ENCODE peak calls at places on chromosomes 6 and 20, in six cellular contexts. One of them, this sample, is unnamed. For H3K27me3, the result is how much of the 10 kb centered on the place peaks cover.

GRCh38 chr20:45337367-45338120 is 10.7 kb downstream of the SDC4 start:
- DNase-seq in Caco-2: no peak
- DNase-seq in IMR-90: peak
- DNase-seq in H7: no peak
- DNase-seq in GM23338: no peak
- DNase-seq in endodermal cell: peak
- DNase-seq in this sample: no peak

GRCh38 chr20:12410783-12411182 is 493.1 kb downstream of the BTBD3 start:
- DNase-seq in IMR-90: no peak
- DNase-seq in GM23338: no peak
- DNase-seq in endodermal cell: no peak
- DNase-seq in H7: no peak
- DNase-seq in Caco-2: no peak
- DNase-seq in this sample: no peak

GRCh38 chr6:143068001-143068400 is 7.3 kb downstream of the AIG1 start:
- DNase-seq in IMR-90: no peak
- DNase-seq in GM23338: no peak
- DNase-seq in H7: no peak
- DNase-seq in endodermal cell: no peak
- DNase-seq in Caco-2: no peak
- DNase-seq in this sample: no peak

GRCh38 chr20:32443386-32443974 is 85.3 kb downstream of the ASXL1 start:
- DNase-seq in H7: peak
- DNase-seq in GM23338: no peak
- DNase-seq in endodermal cell: peak
- DNase-seq in IMR-90: no peak
- DNase-seq in Caco-2: peak
- DNase-seq in this sample: no peak

GRCh38 chr6:148704539-148704938 is 42.3 kb upstream of the UST start:
- DNase-seq in H7: no peak
- DNase-seq in GM23338: no peak
- DNase-seq in IMR-90: no peak
- DNase-seq in Caco-2: no peak
- DNase-seq in endodermal cell: no peak
- DNase-seq in this sample: no peak

GRCh38 chr20:3710703-3711417 is 1.5 kb downstream of the SIGLEC1 start:
- DNase-seq in Caco-2: peak
- DNase-seq in GM23338: peak
- DNase-seq in IMR-90: peak
- DNase-seq in H7: peak
- DNase-seq in endodermal cell: peak
- DNase-seq in this sample: peak

GRCh38 chr6:146269482-146269881 is 240.6 kb downstream of the GRM1 start:
- DNase-seq in Caco-2: no peak
- DNase-seq in GM23338: peak
- DNase-seq in endodermal cell: no peak
- DNase-seq in IMR-90: no peak
- DNase-seq in H7: no peak
- DNase-seq in this sample: no peak

GRCh38 chr6:136873733-136874132 is 48.4 kb upstream of the SLC35D3 start:
- DNase-seq in GM23338: no peak
- DNase-seq in IMR-90: no peak
- DNase-seq in endodermal cell: no peak
- DNase-seq in Caco-2: no peak
- DNase-seq in H7: no peak
- DNase-seq in this sample: no peak

GRCh38 chr6:42431877-42432276 is 19.8 kb downstream of the TRERF1 start:
- DNase-seq in GM23338: no peak
- DNase-seq in H7: no peak
- DNase-seq in Caco-2: no peak
- DNase-seq in endodermal cell: no peak
- DNase-seq in IMR-90: no peak
- DNase-seq in this sample: no peak

GRCh38 chr6:113954653-113955052 is 16.3 kb downstream of the HDAC2 start:
- DNase-seq in Caco-2: no peak
- DNase-seq in IMR-90: peak
- DNase-seq in H7: no peak
- DNase-seq in GM23338: no peak
- DNase-seq in endodermal cell: no peak
- DNase-seq in this sample: no peak

GRCh38 chr6:150001295-150001990 is 23.9 kb downstream of the RAET1L start:
- DNase-seq in Caco-2: no peak
- DNase-seq in endodermal cell: no peak
- DNase-seq in IMR-90: no peak
- DNase-seq in GM23338: no peak
- DNase-seq in H7: no peak
- DNase-seq in this sample: no peak

GRCh38 chr6:166862287-166862977 is 93.9 kb downstream of the RNASET2 start:
- DNase-seq in IMR-90: no peak
- DNase-seq in GM23338: peak
- DNase-seq in H7: peak
- DNase-seq in Caco-2: peak
- DNase-seq in endodermal cell: peak
- DNase-seq in this sample: peak

GRCh38 chr6:14440891-14441358 is 323.4 kb downstream of the CD83 start:
- DNase-seq in IMR-90: no peak
- DNase-seq in Caco-2: no peak
- DNase-seq in H7: no peak
- DNase-seq in endodermal cell: no peak
- DNase-seq in GM23338: no peak
- DNase-seq in this sample: no peak

GRCh38 chr20:1851396-1851795 is 43.8 kb upstream of the SIRPA start:
- DNase-seq in IMR-90: no peak
- DNase-seq in Caco-2: no peak
- DNase-seq in endodermal cell: no peak
- DNase-seq in GM23338: no peak
- DNase-seq in H7: no peak
- DNase-seq in this sample: no peak

GRCh38 chr6:25918083-25918683 is 12.3 kb downstream of the SLC17A2 start:
- DNase-seq in H7: no peak
- DNase-seq in IMR-90: no peak
- DNase-seq in Caco-2: no peak
- DNase-seq in GM23338: no peak
- DNase-seq in endodermal cell: no peak
- DNase-seq in this sample: no peak

GRCh38 chr6:50791900-50792508 is 26.7 kb upstream of the TFAP2B start:
- DNase-seq in GM23338: peak
- DNase-seq in Caco-2: peak
- DNase-seq in H7: peak
- DNase-seq in IMR-90: peak
- DNase-seq in endodermal cell: peak
- DNase-seq in this sample: peak

GRCh38 chr6:22737331-22737730 is 168.0 kb downstream of the HDGFL1 start:
- DNase-seq in GM23338: peak
- DNase-seq in H7: peak
- DNase-seq in IMR-90: peak
- DNase-seq in endodermal cell: peak
- DNase-seq in Caco-2: peak
- DNase-seq in this sample: peak

GRCh38 chr6:44073612-44074382 is 53.5 kb downstream of the MRPL14 start:
- DNase-seq in GM23338: peak
- DNase-seq in H7: no peak
- DNase-seq in Caco-2: peak
- DNase-seq in IMR-90: no peak
- DNase-seq in endodermal cell: peak
- DNase-seq in this sample: no peak

GRCh38 chr6:44075137-44076015 is 51.9 kb downstream of the MRPL14 start:
- DNase-seq in endodermal cell: no peak
- DNase-seq in GM23338: no peak
- DNase-seq in Caco-2: no peak
- DNase-seq in IMR-90: no peak
- DNase-seq in H7: peak
- DNase-seq in this sample: no peak

GRCh38 chr6:44072959-44073611 is 54.2 kb downstream of the MRPL14 start:
- DNase-seq in GM23338: peak
- DNase-seq in H7: peak
- DNase-seq in IMR-90: peak
- DNase-seq in endodermal cell: peak
- DNase-seq in Caco-2: peak
- DNase-seq in this sample: peak

GRCh38 chr6:44076016-44076365 is 51.3 kb downstream of the MRPL14 start:
- DNase-seq in Caco-2: no peak
- DNase-seq in H7: peak
- DNase-seq in endodermal cell: no peak
- DNase-seq in GM23338: no peak
- DNase-seq in IMR-90: no peak
- DNase-seq in this sample: no peak

DNA sequence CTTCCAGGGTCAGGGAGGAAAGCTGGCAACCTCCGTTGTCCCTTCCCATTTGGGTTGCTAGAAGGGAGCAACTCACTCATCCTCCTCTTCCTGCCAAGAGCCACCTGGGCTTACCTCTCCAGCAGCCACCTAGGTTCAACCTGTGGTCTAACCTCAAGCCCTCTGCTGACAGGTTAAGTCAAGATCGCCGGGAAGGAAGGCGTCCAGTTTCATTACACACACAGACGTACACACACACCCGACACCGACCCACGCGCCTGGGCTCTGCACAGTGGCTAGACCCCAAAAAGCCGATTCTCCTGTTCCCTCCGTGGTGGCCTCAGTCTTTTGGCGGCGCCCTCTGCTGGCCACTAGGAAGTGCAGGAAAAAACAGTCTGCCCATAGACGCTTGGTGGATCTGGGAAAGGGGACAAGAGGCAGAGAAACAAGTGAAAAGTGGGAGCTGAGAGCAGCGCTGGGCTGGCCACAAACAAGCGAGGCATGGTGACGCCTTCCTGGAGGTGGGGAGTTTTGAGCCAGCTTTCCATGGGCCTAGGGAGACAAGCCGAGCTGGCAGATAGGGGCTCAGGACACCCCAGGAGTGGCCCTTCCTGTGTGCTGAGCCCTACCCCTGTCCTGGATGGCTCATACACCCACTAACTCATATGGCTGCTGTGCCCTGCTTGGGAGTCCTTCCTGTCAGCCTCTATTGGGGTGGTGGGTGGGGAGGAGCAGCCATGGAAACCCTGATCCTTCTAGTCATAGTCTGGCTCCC is 52.7 kb downstream of the MRPL14 start:
- DNase-seq in H7: peak
- DNase-seq in IMR-90: peak
- DNase-seq in endodermal cell: peak
- DNase-seq in Caco-2: peak
- DNase-seq in GM23338: peak
- DNase-seq in this sample: peak
- H3K4me3 ChIP-seq in H7: peak
- H3K4me3 ChIP-seq in IMR-90: no peak
- H3K4me3 ChIP-seq in endodermal cell: no peak
- H3K4me3 ChIP-seq in Caco-2: no peak
- H3K4me3 ChIP-seq in GM23338: peak
- H3K4me3 ChIP-seq in this sample: no peak

GRCh38 chr20:41373384-41373783 is 6.8 kb upstream of the EMILIN3 start:
- DNase-seq in GM23338: no peak
- DNase-seq in H7: no peak
- DNase-seq in Caco-2: no peak
- DNase-seq in endodermal cell: no peak
- DNase-seq in IMR-90: no peak
- DNase-seq in this sample: no peak
- H3K27me3 ChIP-seq in GM23338: under half
- H3K27me3 ChIP-seq in H7: under half
- H3K27me3 ChIP-seq in Caco-2: under half
- H3K27me3 ChIP-seq in endodermal cell: under half
- H3K27me3 ChIP-seq in IMR-90: half or more
- H3K27me3 ChIP-seq in this sample: under half

GRCh38 chr6:157981132-157981394 is 600 bp upstream of the SYNJ2 start:
- DNase-seq in Caco-2: no peak
- DNase-seq in IMR-90: no peak
- DNase-seq in H7: peak
- DNase-seq in GM23338: peak
- DNase-seq in endodermal cell: no peak
- DNase-seq in this sample: no peak

GRCh38 chr6:157981395-157982296 is at the start of gene SYNJ2:
- DNase-seq in GM23338: peak
- DNase-seq in IMR-90: peak
- DNase-seq in endodermal cell: peak
- DNase-seq in H7: peak
- DNase-seq in Caco-2: peak
- DNase-seq in this sample: peak

GRCh38 chr6:157982580-157983438 is 1.1 kb downstream of the SYNJ2 start:
- DNase-seq in H7: peak
- DNase-seq in Caco-2: peak
- DNase-seq in endodermal cell: peak
- DNase-seq in IMR-90: peak
- DNase-seq in GM23338: peak
- DNase-seq in this sample: peak

GRCh38 chr6:157982297-157982579 is 575 bp downstream of the SYNJ2 start:
- DNase-seq in IMR-90: no peak
- DNase-seq in endodermal cell: peak
- DNase-seq in H7: no peak
- DNase-seq in GM23338: peak
- DNase-seq in Caco-2: peak
- DNase-seq in this sample: no peak

DNA sequence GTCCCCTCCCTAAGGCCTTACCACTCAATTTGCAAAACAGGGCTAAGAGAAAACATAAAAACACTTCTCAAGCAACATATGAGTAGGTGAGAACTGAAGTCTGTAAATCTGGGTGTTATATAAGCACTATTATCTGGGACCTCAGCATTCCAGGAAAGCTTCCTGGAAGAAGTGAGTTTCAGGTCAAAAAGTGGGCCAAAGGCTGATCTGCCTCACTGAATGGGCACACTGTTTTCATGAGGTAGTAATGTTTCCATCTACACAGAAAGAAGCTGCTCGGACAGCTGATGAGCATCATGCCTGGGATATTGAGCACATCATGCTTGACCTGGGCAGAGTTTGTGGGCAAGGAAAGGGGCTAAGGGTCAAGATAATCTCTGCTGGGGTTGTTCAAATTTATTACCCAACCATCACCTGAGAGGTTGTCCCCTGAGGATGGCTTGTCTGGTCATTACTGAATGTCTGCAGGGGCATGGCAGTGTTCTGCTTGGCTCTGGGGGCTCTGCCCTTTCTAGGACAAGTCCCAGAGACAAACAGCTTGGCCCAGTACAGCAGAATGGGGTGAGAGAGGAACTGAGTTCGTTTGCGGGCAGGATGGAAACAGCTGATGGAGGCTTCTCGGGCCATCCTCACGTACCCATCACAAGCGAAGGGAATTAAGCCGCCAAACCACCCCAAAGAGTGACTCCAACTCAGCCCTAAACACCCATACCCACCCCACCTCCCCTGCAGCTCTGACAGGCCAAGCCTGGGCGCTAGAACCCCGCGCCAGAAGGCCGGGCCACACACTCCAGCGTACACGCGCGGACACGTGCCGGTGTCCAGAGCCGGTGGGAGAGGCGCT is 1.2 kb upstream of the SYNJ2 start:
- DNase-seq in H7: no peak
- DNase-seq in Caco-2: no peak
- DNase-seq in GM23338: no peak
- DNase-seq in endodermal cell: no peak
- DNase-seq in IMR-90: no peak
- DNase-seq in this sample: no peak
- H3K4me3 ChIP-seq in H7: peak
- H3K4me3 ChIP-seq in Caco-2: no peak
- H3K4me3 ChIP-seq in GM23338: peak
- H3K4me3 ChIP-seq in endodermal cell: peak
- H3K4me3 ChIP-seq in IMR-90: no peak
- H3K4me3 ChIP-seq in this sample: peak

DNA sequence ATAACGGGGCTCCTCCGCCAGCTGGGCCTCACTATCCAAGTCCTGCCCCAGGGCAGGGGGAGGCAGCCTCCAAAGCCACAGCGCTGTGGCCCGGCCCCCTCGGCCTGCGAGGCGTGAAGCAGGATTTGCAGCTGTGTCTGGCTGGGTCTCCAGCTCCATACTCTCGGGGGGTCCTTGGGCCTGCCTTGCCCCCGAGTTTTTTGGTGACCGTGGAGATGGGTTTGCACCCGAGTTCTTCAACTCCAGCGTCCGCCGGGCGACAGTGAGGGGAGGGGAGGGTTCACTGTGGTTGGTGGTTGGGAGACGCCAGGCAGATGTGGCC is 54.9 kb upstream of the CHRNA4 start:
- DNase-seq in GM23338: no peak
- DNase-seq in endodermal cell: no peak
- DNase-seq in Caco-2: no peak
- DNase-seq in IMR-90: no peak
- DNase-seq in H7: no peak
- DNase-seq in this sample: no peak
- H3K27me3 ChIP-seq in GM23338: under half
- H3K27me3 ChIP-seq in endodermal cell: under half
- H3K27me3 ChIP-seq in Caco-2: under half
- H3K27me3 ChIP-seq in IMR-90: under half
- H3K27me3 ChIP-seq in H7: under half
- H3K27me3 ChIP-seq in this sample: half or more